ENCODE peak calls at places on chromosomes 1 and 21, in ten cellular contexts. G is neural crest cell; T is HCT116; P is lower lobe of right lung; N is nephron progenitor cell; B is CD4-positive, alpha-beta T cell; A is keratinocyte; W is AG04450; D is body of pancreas; F is GM13977. L is an unnamed sample.

GRCh38 chr1:245087723-245088122 is 67.1 kb upstream of the KIF26B start:
- DNase-seq in G (no peak), T (no peak), P (no peak), N (no peak), B (no peak), A (no peak), W (no peak), D (no peak), F (no peak), L (no peak)

GRCh38 chr21:43716376-43717165 is 2.4 kb upstream of the PDXK start:
- DNase-seq in G (no peak), T (no peak), P (no peak), N (no peak), B (no peak), A (no peak), W (no peak), D (no peak), F (peak), L (peak)

GRCh38 chr1:158941317-158941716 is 10.0 kb downstream of the PYHIN1 start:
- DNase-seq in G (no peak), T (no peak), P (no peak), N (no peak), B (no peak), A (no peak), W (no peak), D (no peak), F (no peak), L (no peak)

GRCh38 chr1:32028746-32029145 is 15.1 kb downstream of the KHDRBS1 start:
- DNase-seq in G (no peak), T (no peak), P (no peak), N (no peak), B (no peak), A (no peak), W (no peak), D (no peak), F (no peak), L (no peak)

GRCh38 chr1:53543130-53543770 is 84.1 kb downstream of the DMRTB1 start:
- DNase-seq in G (no peak), T (no peak), P (peak), N (no peak), B (no peak), A (no peak), W (no peak), D (no peak), F (no peak), L (no peak)

GRCh38 chr1:113858418-113858817 is 13.1 kb downstream of the PTPN22 start:
- DNase-seq in G (no peak), T (no peak), P (no peak), N (no peak), B (no peak), A (no peak), W (no peak), D (no peak), F (no peak), L (no peak)

GRCh38 chr1:211756471-211757020 is 74.0 kb downstream of the LPGAT1 start:
- DNase-seq in G (no peak), T (no peak), P (no peak), N (no peak), B (no peak), A (no peak), W (no peak), D (no peak), F (no peak), L (no peak)

GRCh38 chr1:58652351-58653184 is 47.3 kb downstream of the MYSM1 start:
- DNase-seq in G (peak), T (peak), P (no peak), N (peak), B (peak), A (peak), W (peak), D (peak), F (peak), L (peak)

GRCh38 chr1:80542231-80542630 is 1258.5 kb upstream of the ADGRL2 start:
- DNase-seq in G (no peak), T (no peak), P (no peak), N (no peak), B (no peak), A (no peak), W (peak), D (no peak), F (no peak), L (no peak)

GRCh38 chr21:38400195-38400695 is 98.0 kb downstream of the ERG start:
- DNase-seq in G (no peak), T (no peak), P (no peak), N (no peak), B (no peak), A (no peak), W (no peak), D (no peak), F (no peak), L (no peak)

GRCh38 chr1:205978676-205979075 is 24.5 kb downstream of the RAB7B start:
- DNase-seq in G (no peak), T (no peak), P (no peak), N (no peak), B (no peak), A (no peak), W (no peak), D (no peak), F (no peak), L (no peak)

GRCh38 chr21:34693192-34693810 is 24.5 kb downstream of the CLIC6 start:
- DNase-seq in G (peak), T (peak), P (no peak), N (peak), B (peak), A (peak), W (peak), D (peak), F (peak), L (peak)

GRCh38 chr21:26154776-26155175 is 15.8 kb downstream of the APP start:
- DNase-seq in G (no peak), T (no peak), P (no peak), N (no peak), B (no peak), A (no peak), W (no peak), D (no peak), F (no peak), L (no peak)

GRCh38 chr1:19007491-19008441 is 51.3 kb upstream of the IFFO2 start:
- DNase-seq in G (no peak), T (no peak), P (no peak), N (no peak), B (no peak), A (no peak), W (no peak), D (peak), F (no peak), L (no peak)

GRCh38 chr1:167121375-167122120 is 27.7 kb downstream of the STYXL2 start:
- DNase-seq in G (peak), T (peak), P (peak), N (peak), B (peak), A (no peak), W (no peak), D (peak), F (no peak), L (peak)

GRCh38 chr21:38773108-38774061 is 32.3 kb upstream of the ETS2 start:
- DNase-seq in G (no peak), T (peak), P (no peak), N (no peak), B (no peak), A (peak), W (peak), D (no peak), F (no peak), L (peak)

GRCh38 chr1:29698626-29699025 is 462.3 kb downstream of the PTPRU start:
- DNase-seq in G (no peak), T (no peak), P (no peak), N (no peak), B (no peak), A (no peak), W (no peak), D (no peak), F (no peak), L (no peak)

GRCh38 chr1:44609412-44609767 is 64.9 kb downstream of the TMEM53 start:
- DNase-seq in G (peak), T (peak), P (no peak), N (peak), B (peak), A (no peak), W (no peak), D (peak), F (no peak), L (peak)

GRCh38 chr1:223006794-223007193 is 136.3 kb downstream of the TLR5 start:
- DNase-seq in G (no peak), T (no peak), P (no peak), N (no peak), B (no peak), A (no peak), W (no peak), D (no peak), F (no peak), L (no peak)

GRCh38 chr1:190119683-190120082 is 358.0 kb downstream of the BRINP3 start:
- DNase-seq in G (no peak), T (no peak), P (no peak), N (no peak), B (no peak), A (no peak), W (no peak), D (no peak), F (no peak), L (no peak)

GRCh38 chr1:176450526-176450925 is 12.4 kb upstream of the PAPPA2 start:
- DNase-seq in G (no peak), T (no peak), P (no peak), N (no peak), B (no peak), A (peak), W (no peak), D (no peak), F (no peak), L (no peak)

GRCh38 chr1:61842863-61843514 is 100.7 kb downstream of the PATJ start:
- DNase-seq in G (no peak), T (no peak), P (no peak), N (no peak), B (no peak), A (no peak), W (no peak), D (no peak), F (no peak), L (no peak)

GRCh38 chr1:156931974-156932710 is 11.7 kb downstream of the LRRC71 start:
- DNase-seq in G (no peak), T (no peak), P (no peak), N (no peak), B (no peak), A (no peak), W (no peak), D (no peak), F (no peak), L (no peak)

GRCh38 chr1:16122916-16123315 is 33.0 kb downstream of the EPHA2 start:
- DNase-seq in G (no peak), T (no peak), P (peak), N (no peak), B (no peak), A (no peak), W (peak), D (no peak), F (peak), L (peak)

GRCh38 chr1:154584267-154584994 is 16.9 kb downstream of the CHRNB2 start:
- DNase-seq in G (no peak), T (no peak), P (no peak), N (no peak), B (no peak), A (no peak), W (no peak), D (no peak), F (no peak), L (no peak)

GRCh38 chr1:43968348-43968948 is 1.4 kb upstream of the DPH2 start:
- DNase-seq in G (peak), T (no peak), P (no peak), N (peak), B (no peak), A (no peak), W (no peak), D (no peak), F (no peak), L (peak)

GRCh38 chr21:35048706-35049617 is at the start of gene RUNX1:
- DNase-seq in G (no peak), T (no peak), P (peak), N (no peak), B (peak), A (no peak), W (no peak), D (peak), F (peak), L (peak)

GRCh38 chr1:163085041-163085903 is 16.1 kb downstream of the RGS4 start:
- DNase-seq in G (no peak), T (no peak), P (no peak), N (no peak), B (no peak), A (no peak), W (no peak), D (no peak), F (no peak), L (no peak)

GRCh38 chr1:23521588-23521987 is 9.4 kb downstream of the E2F2 start:
- DNase-seq in G (no peak), T (no peak), P (no peak), N (no peak), B (no peak), A (no peak), W (no peak), D (no peak), F (no peak), L (peak)

DNA sequence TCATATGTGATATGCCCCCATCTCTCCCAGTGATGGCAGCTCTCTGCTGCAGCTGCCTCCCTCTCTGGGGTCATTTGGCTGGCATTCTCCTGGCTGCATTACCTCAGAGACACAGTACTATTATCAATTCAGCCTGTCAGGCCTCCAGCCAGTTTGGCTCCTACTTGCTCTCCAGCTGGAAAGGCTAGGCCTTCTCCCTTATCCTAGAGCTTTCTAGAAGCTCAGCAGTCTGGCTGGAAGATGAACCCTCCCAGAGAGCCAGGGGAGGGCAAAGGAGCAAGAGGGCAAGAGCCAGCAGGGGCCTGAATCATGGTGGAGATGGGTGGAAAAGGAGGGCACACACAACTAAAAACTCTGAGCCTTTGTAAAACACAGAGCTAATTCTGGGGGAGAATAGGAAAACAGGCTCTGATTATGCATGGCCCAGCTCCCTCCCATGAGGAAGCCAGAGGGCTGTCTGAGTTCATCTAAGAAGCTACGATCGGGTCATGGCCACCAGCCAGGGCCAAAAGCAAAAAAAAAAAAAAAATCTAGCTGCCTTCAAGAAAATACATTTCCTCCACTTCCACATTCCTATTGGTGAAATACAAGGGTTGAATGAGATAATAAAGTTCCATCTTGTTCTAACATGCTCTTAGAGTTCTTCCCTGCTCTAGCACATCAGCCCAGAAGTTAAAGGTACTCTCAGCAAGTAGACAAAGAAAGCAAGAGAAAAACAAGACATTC is 8.8 kb downstream of the LAMB3 start:
- DNase-seq in G (no peak), T (no peak), P (no peak), N (no peak), B (no peak), A (peak), W (no peak), D (peak), F (no peak), L (no peak)
- TF ChIP-seq CTCF in G (no peak), T (no peak), P (no peak), N (no peak), B (no peak), A (no peak), W (no peak), D (no peak), F (no peak), L (no peak)

DNA sequence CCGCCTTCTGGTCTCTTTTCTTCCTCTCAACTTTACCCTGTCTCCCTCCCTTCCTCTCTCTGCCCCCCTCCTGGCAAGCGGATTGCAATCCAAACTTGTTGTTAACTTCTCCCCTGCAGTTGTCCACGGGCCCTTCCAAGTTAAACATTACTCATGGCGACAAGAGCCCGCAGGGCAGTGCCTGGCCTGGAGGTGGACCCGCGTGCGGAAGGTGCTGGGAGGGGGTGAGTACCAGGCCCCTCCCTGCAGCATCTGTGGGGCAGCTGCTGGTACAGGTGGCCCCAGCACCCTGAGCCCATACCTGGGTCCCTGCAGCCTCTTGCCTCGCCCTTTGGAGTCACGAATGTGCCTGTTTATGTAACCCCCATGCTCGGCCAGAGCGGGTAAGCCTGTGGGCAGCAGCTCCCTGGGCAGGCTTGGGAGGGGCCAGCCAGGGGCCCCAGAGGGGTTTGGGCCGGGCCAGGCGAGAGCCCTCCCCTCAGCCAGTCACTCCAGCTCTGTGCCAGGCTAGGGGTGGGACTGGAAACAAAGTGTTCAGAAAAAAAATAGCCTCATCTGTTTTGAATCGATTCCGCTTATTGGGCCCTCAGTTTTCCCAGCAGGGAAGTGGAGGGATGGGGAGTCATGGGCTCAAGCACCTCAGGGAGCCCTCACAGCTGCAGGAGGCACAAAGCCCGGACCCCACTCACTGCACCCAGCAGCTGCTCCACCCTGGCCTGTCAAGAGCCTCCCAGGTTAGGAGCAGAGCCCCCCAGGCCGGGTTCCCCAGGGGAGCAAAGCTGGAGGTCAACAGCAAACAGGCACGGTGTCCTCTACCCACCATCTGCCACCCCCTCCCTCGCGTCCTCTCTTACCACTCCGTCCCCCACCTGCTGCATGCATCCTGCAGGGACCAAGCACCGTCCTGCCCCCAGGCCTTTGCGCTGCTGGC is 14.0 kb upstream of the FAAP20 start:
- DNase-seq in G (no peak), T (no peak), P (peak), N (peak), B (no peak), A (no peak), W (no peak), D (peak), F (no peak), L (no peak)
- TF ChIP-seq CTCF in G (no peak), T (no peak), P (no peak), N (no peak), B (no peak), A (no peak), W (no peak), D (peak), F (no peak), L (no peak)

DNA sequence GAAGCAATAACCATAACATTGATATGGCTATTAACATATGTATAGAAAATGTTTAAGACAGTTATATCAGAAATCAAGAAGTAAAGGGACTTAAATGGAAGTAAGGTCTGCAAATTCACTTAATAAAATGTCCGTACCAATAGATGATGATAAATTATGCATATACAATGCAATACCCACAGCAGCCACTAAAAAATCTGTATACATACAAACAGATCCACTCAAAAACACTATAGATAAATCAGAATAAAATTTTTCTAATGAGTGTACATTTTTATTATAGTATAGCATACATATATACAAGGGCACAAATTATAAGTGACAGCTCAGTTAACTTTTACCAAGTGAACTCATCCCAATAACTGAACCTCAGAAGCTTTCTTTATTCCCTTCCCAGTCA is 6.0 kb downstream of the LORICRIN start:
- DNase-seq in G (no peak), T (no peak), P (no peak), N (no peak), B (no peak), A (no peak), W (no peak), D (no peak), F (no peak), L (no peak)
- TF ChIP-seq CTCF in G (peak), T (no peak), P (no peak), N (no peak), B (no peak), A (no peak), W (no peak), D (no peak), F (no peak), L (peak)

GRCh38 chr1:34701326-34702129 is 53.3 kb upstream of the GJB5 start:
- DNase-seq in G (no peak), T (no peak), P (no peak), N (no peak), B (no peak), A (no peak), W (no peak), D (no peak), F (no peak), L (no peak)

GRCh38 chr1:34694383-34694782 is 60.5 kb upstream of the GJB5 start:
- DNase-seq in G (no peak), T (no peak), P (no peak), N (no peak), B (no peak), A (no peak), W (no peak), D (no peak), F (no peak), L (no peak)

GRCh38 chr1:34695580-34695979 is 59.3 kb upstream of the GJB5 start:
- DNase-seq in G (no peak), T (no peak), P (no peak), N (no peak), B (no peak), A (no peak), W (no peak), D (no peak), F (no peak), L (no peak)

GRCh38 chr1:34693081-34693480 is 61.8 kb upstream of the GJB5 start:
- DNase-seq in G (no peak), T (no peak), P (no peak), N (no peak), B (no peak), A (no peak), W (no peak), D (no peak), F (no peak), L (no peak)

GRCh38 chr1:34696230-34696629 is 58.6 kb upstream of the GJB5 start:
- DNase-seq in G (no peak), T (peak), P (no peak), N (no peak), B (no peak), A (peak), W (no peak), D (no peak), F (no peak), L (peak)
- TF ChIP-seq CTCF in G (peak), T (no peak), P (no peak), N (peak), B (no peak), A (peak), W (peak), D (no peak), F (no peak), L (no peak)

GRCh38 chr1:27928216-27928954 is 6.4 kb upstream of the SMPDL3B start:
- DNase-seq in G (no peak), T (no peak), P (no peak), N (no peak), B (no peak), A (no peak), W (no peak), D (no peak), F (no peak), L (no peak)
- TF ChIP-seq CTCF in G (no peak), T (no peak), P (no peak), N (no peak), B (no peak), A (no peak), W (no peak), D (no peak), F (peak), L (no peak)

DNA sequence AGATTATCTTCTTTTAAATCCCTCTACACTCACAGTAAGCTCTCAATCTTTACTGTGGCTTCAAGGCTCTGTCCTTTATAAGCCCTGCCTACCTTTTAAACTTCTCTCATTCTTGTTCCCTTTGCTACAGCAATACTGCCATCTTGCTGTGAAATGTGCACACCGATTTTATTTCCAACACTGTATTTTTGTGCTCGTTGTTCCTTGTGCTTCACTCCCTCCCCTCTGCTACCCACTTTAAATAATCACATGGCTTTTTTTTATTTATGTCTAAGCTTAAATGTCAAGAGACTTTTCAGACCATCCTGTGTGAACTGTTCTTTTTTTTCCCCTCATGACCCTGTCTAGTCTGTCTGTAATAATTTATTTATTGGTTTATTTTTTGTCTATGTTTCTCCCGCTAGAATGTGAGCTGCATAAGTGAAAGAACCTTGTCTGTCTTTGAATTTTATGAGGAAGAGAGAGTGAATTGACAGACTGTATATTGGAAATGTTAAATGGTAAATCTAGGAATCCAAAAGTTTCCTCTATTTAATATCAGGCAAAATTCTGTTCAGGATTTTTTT is 45.7 kb downstream of the ABCD3 start:
- DNase-seq in G (no peak), T (peak), P (no peak), N (no peak), B (no peak), A (peak), W (peak), D (peak), F (peak), L (no peak)
- TF ChIP-seq CTCF in G (no peak), T (peak), P (peak), N (no peak), B (peak), A (peak), W (peak), D (peak), F (peak), L (peak)